ENCODE peak calls at places on chromosome 6, in eight cellular contexts. C is cardiac fibroblast, X is heart left ventricle, P is tibial artery, E is psoas muscle, S is ovary, D is PC-3, I is lung. O is an unnamed sample.

GRCh38 chr6:139369068-139369467 is 5.4 kb downstream of the CITED2 start:
- DNase-seq in S (no peak), I (no peak), C (peak; percentile 16), E (no peak), X (no peak), D (no peak), P (no peak), O (no peak)

GRCh38 chr6:135266675-135267074 is 85.6 kb downstream of the MYB start:
- DNase-seq in P (no peak), S (no peak), C (no peak), E (no peak), I (no peak), D (no peak), X (no peak), O (no peak)

GRCh38 chr6:88494401-88495140 is 328.4 kb upstream of the CNR1 start:
- DNase-seq in P (no peak), D (no peak), S (no peak), E (no peak), C (no peak), X (no peak), I (no peak), O (no peak)

GRCh38 chr6:90219168-90219985 is 77.3 kb downstream of the BACH2 start:
- DNase-seq in E (no peak), I (no peak), X (peak; percentile 56), C (peak; percentile 87), D (peak; percentile 32), S (peak; percentile 38), P (no peak), O (peak; percentile 5)

GRCh38 chr6:15344186-15344506 is 98.3 kb downstream of the JARID2 start:
- DNase-seq in E (no peak), P (no peak), X (no peak), S (no peak), D (no peak), C (no peak), I (no peak), O (no peak)

GRCh38 chr6:13147396-13148181 is 180.7 kb downstream of the TBC1D7 start:
- DNase-seq in P (no peak), I (no peak), S (no peak), C (no peak), D (no peak), X (no peak), E (no peak), O (no peak)

GRCh38 chr6:89139509-89140346 is 6.1 kb upstream of the PM20D2 start:
- DNase-seq in E (no peak), P (no peak), X (no peak), C (no peak), I (no peak), S (no peak), D (peak; percentile 59), O (no peak)

GRCh38 chr6:90645634-90646033 is 58.8 kb upstream of the MAP3K7 start:
- DNase-seq in E (no peak), D (peak; percentile 55), I (no peak), X (no peak), P (no peak), C (no peak), S (no peak), O (no peak)

GRCh38 chr6:110618591-110619267 is 142.3 kb upstream of the SLC22A16 start:
- DNase-seq in S (no peak), C (peak; percentile 16), P (no peak), D (peak; percentile 57), E (no peak), I (no peak), X (no peak), O (no peak)
- TF ChIP-seq CTCF in S (no peak), C (peak; percentile 13), P (no peak), D (peak; percentile 67), E (peak; percentile 35), I (no peak), X (peak; percentile 15), O (no peak)

DNA sequence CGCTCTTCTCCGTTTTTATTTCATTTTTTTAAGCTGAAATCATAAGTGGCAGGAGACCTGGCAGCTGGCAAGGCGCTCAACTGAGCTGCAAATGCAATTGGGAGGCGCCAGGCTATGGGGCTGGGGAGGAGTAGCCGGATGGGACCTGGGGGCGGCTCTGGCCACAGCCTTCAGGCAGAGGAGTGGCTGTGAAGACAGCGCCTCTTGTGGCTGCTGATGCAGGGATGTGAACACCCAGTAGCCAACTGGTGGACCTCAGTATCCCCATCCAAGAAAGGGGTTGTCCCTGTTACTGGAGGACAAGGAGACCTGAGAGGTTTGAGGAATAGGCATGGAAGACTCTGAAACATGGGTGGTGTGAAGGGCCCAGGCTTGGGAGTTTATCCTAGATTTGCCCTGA is 12.6 kb downstream of the KCNK17 start:
- DNase-seq in P (no peak), E (no peak), I (no peak), X (no peak), C (peak; percentile 7), D (peak; percentile 14), S (no peak), O (peak; percentile 42)
- TF ChIP-seq CTCF in P (no peak), E (peak; percentile 27), I (no peak), X (no peak), C (peak; percentile 33), D (peak; percentile 56), S (no peak), O (peak; percentile 17)

GRCh38 chr6:147222160-147222838 is 18.1 kb downstream of the STXBP5 start:
- DNase-seq in P (no peak), I (no peak), C (peak; percentile 39), X (no peak), D (peak; percentile 55), S (no peak), E (no peak), O (peak; percentile 24)
- TF ChIP-seq CTCF in P (peak; percentile 32), I (no peak), C (peak; percentile 56), X (peak; percentile 16), D (peak; percentile 65), S (no peak), E (peak; percentile 31), O (peak; percentile 27)

GRCh38 chr6:125791820-125792165 is 1.0 kb downstream of the NCOA7 start:
- DNase-seq in X (no peak), C (no peak), D (no peak), P (no peak), I (no peak), E (no peak), S (no peak), O (no peak)
- TF ChIP-seq CTCF in X (no peak), C (no peak), D (no peak), P (no peak), I (no peak), E (no peak), S (no peak), O (no peak)

GRCh38 chr6:96436398-96436797 is 85.2 kb upstream of the UFL1 start:
- DNase-seq in E (no peak), S (no peak), I (no peak), C (no peak), P (no peak), X (no peak), D (peak; percentile 28), O (no peak)

DNA sequence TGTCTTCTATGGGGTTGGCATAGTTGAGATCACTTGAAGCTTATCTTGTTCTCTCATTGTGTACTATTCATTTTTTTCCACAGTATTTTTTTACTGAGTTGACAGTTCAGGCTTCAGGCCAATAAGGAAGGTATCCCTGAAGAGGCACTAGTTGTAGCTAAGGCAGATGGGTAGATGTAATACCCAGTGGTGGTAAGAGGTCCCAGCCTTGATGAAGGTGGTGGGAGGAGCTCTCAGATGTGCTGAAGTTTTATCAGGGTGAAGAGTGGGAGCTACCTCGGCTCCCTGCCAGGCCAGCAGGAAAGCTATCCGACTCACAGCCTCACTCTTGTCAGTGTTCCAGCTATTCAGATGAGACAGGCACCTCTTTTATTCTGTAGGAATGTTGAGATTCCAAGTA is 87.7 kb upstream of the UFL1 start:
- DNase-seq in E (no peak), I (no peak), X (no peak), P (no peak), C (no peak), D (no peak), S (no peak), O (no peak)
- TF ChIP-seq CTCF in E (no peak), I (no peak), X (no peak), P (no peak), C (no peak), D (no peak), S (no peak), O (no peak)

GRCh38 chr6:44464051-44464450 is 76.5 kb downstream of the CDC5L start:
- DNase-seq in X (no peak), S (no peak), E (no peak), I (no peak), C (no peak), P (no peak), D (no peak), O (no peak)

GRCh38 chr6:44462335-44462734 is 74.8 kb downstream of the CDC5L start:
- DNase-seq in D (no peak), S (no peak), P (no peak), X (no peak), E (no peak), I (no peak), C (no peak), O (no peak)

GRCh38 chr6:44462797-44463770 is 75.6 kb downstream of the CDC5L start:
- DNase-seq in X (no peak), C (no peak), E (no peak), I (no peak), P (no peak), S (no peak), D (no peak), O (no peak)

GRCh38 chr6:44466955-44467354 is 79.4 kb downstream of the CDC5L start:
- DNase-seq in D (no peak), X (no peak), C (no peak), E (no peak), P (no peak), I (no peak), S (no peak), O (no peak)

DNA sequence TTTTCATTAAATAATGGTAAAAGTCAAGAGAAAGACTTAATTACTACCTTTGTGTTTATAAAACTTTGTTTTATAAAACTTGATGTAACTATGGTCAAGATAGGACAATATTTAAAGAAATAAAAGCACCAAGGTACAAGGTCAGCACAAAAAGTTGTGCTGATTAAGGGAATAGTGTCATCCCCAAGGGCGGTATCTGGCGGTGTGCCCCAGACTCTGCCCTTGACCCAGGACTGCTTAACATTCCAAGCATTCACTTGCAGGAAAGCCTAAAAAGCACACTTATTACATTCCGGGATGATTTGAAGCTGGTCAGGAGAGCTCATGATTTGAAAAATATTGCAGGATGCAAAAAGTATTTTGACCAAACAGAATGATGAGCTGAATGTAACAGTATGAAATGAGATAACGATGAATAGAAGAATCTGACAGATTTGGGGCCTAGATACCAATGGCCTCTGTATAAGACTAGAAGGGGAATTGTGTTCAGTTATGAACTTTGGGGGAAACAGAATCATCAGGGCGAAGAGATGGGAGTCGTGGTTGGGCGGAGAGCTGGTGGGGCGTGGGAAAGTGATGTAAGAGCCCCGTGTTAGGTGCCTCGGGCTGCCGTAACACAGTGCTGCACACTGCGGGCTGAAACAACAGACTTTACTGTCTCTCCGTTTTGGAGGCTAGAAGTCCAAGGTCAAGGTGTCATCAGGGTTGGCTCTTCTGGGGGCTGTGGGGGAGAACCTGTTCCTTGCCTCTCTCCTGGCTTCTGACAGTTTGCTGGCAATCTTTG is 77.2 kb downstream of the CDC5L start:
- DNase-seq in C (peak; percentile 74), I (no peak), S (peak; percentile 80), X (no peak), D (no peak), P (no peak), E (peak; percentile 50), O (no peak)
- TF ChIP-seq CTCF in C (no peak), I (no peak), S (no peak), X (no peak), D (no peak), P (no peak), E (no peak), O (no peak)

GRCh38 chr6:158661156-158661555 is 11.3 kb downstream of the SYTL3 start:
- DNase-seq in X (no peak), E (no peak), P (no peak), I (no peak), C (no peak), D (peak; percentile 44), S (no peak), O (no peak)
- TF ChIP-seq CTCF in X (no peak), E (no peak), P (no peak), I (no peak), C (no peak), D (peak; percentile 29), S (no peak), O (no peak)

O was measured in MCF 10A.